ENCODE peak calls at places on chromosome 20, in five cellular contexts. D is CD8-positive, alpha-beta memory T cell; L is GM10248; J is NCI-H2081; W is activated naive CD4-positive, alpha-beta T cell treated with Interleukin-2 at 50 U/mL for 16 hours. B is an unnamed sample.

GRCh38 chr20:52039746-52040145 is 151.8 kb downstream of the ZFP64 start:
- DNase-seq in D (no peak), L (no peak), J (no peak), W (no peak), B (no peak)

GRCh38 chr20:35007891-35008290 is 52.2 kb downstream of the MYH7B start:
- DNase-seq in D (no peak), L (no peak), J (no peak), W (no peak), B (no peak)

GRCh38 chr20:38114353-38114791 is 50.7 kb downstream of the TGM2 start:
- DNase-seq in D (no peak), L (no peak), J (no peak), W (no peak), B (no peak)

GRCh38 chr20:23668477-23668951 is 20.3 kb downstream of the CST4 start:
- DNase-seq in D (peak; percentile 6), L (peak; percentile 67), J (peak; percentile 45), W (peak; percentile 22), B (peak; percentile 18)

GRCh38 chr20:38883081-38883980 is 42.9 kb upstream of the FAM83D start:
- DNase-seq in D (no peak), L (no peak), J (peak; percentile 61), W (no peak), B (peak; percentile 55)

GRCh38 chr20:33009214-33010132 is 2.0 kb downstream of the BPIFB2 start:
- DNase-seq in D (no peak), L (no peak), J (no peak), W (no peak), B (no peak)

GRCh38 chr20:16280219-16280618 is 293.0 kb downstream of the KIF16B start:
- DNase-seq in D (no peak), L (no peak), J (no peak), W (no peak), B (no peak)

GRCh38 chr20:61898405-61898804 is 167.3 kb downstream of the TAF4 start:
- DNase-seq in D (no peak), L (no peak), J (no peak), W (no peak), B (no peak)

GRCh38 chr20:38460040-38460623 is 12.5 kb upstream of the RALGAPB start:
- DNase-seq in D (no peak), L (no peak), J (peak; percentile 29), W (no peak), B (no peak)

GRCh38 chr20:24185801-24186200 is 197.2 kb upstream of the GGTLC1 start:
- DNase-seq in D (no peak), L (no peak), J (no peak), W (no peak), B (no peak)

GRCh38 chr20:41058007-41058673 is 29.5 kb downstream of the TOP1 start:
- DNase-seq in D (no peak), L (no peak), J (no peak), W (peak; percentile 19), B (no peak)

GRCh38 chr20:46757754-46758678 is 48.6 kb downstream of the SLC2A10 start:
- DNase-seq in D (peak; percentile 21), L (peak; percentile 77), J (peak; percentile 45), W (peak; percentile 59), B (peak; percentile 22)

GRCh38 chr20:32828029-32828666 is 8.4 kb downstream of the MAPRE1 start:
- DNase-seq in D (no peak), L (no peak), J (peak; percentile 1), W (no peak), B (no peak)

GRCh38 chr20:61420056-61420455 is 168.0 kb downstream of the CDH4 start:
- DNase-seq in D (no peak), L (no peak), J (no peak), W (no peak), B (no peak)

GRCh38 chr20:58511364-58511763 is 3.8 kb downstream of the APCDD1L start:
- DNase-seq in D (no peak), L (no peak), J (no peak), W (no peak), B (no peak)

B was measured in immature natural killer cell.